ENCODE peak calls at places on chromosomes 5 and 9, in eight cellular contexts. W, Z, E, Q, A, B, C and M are unnamed samples. For H3K27me3, the result is how much of the 10 kb centered on the place peaks cover.

GRCh38 chr5:74167206-74167929 is 473.2 kb downstream of the ENC1 start:
- ATAC-seq in B (no peak), W (no peak), E (no peak), Q (no peak), C (no peak), A (no peak), Z (peak), M (peak)

GRCh38 chr5:9056046-9056445 is 489.8 kb downstream of the SEMA5A start:
- ATAC-seq in Q (no peak), E (no peak), W (no peak), C (no peak), A (peak), Z (no peak), B (no peak), M (no peak)

GRCh38 chr5:41510176-41510831 is at the start of gene PLCXD3:
- ATAC-seq in C (peak), A (no peak), W (no peak), B (peak), E (peak), Q (peak), Z (peak), M (peak)

GRCh38 chr9:28741459-28741858 is 1168.2 kb upstream of the C9orf72 start:
- ATAC-seq in Q (peak), Z (no peak), B (no peak), C (peak), W (no peak), A (no peak), E (no peak), M (peak)

GRCh38 chr9:118318770-118319443 is 614.7 kb downstream of the TLR4 start:
- ATAC-seq in B (peak), E (no peak), Q (peak), C (no peak), A (no peak), Z (no peak), W (no peak), M (no peak)

GRCh38 chr9:32345243-32345642 is 39.2 kb upstream of the ACO1 start:
- ATAC-seq in E (no peak), Q (no peak), C (no peak), B (no peak), A (no peak), W (no peak), Z (no peak), M (no peak)

GRCh38 chr5:33148076-33148501 is 292.7 kb upstream of the TARS1 start:
- ATAC-seq in W (peak), C (no peak), A (no peak), B (peak), Q (peak), Z (peak), E (peak), M (peak)

GRCh38 chr9:7315746-7316457 is 483.7 kb downstream of the DMAC1 start:
- ATAC-seq in W (peak), Q (peak), C (peak), E (no peak), Z (peak), A (no peak), B (no peak), M (no peak)

GRCh38 chr9:127813739-127814226 is 11.1 kb downstream of the FPGS start:
- ATAC-seq in E (peak), C (no peak), A (no peak), W (peak), Q (peak), B (no peak), Z (no peak), M (no peak)

GRCh38 chr9:134738869-134739659 is 97.5 kb downstream of the COL5A1 start:
- ATAC-seq in E (peak), A (no peak), Z (peak), W (no peak), C (peak), B (peak), Q (peak), M (peak)

GRCh38 chr5:62299600-62299999 is 6.4 kb upstream of the KIF2A start:
- ATAC-seq in Z (no peak), Q (no peak), A (no peak), E (no peak), C (no peak), B (no peak), W (no peak), M (no peak)

GRCh38 chr5:88786217-88786560 is 96.8 kb downstream of the MEF2C start:
- ATAC-seq in Z (peak), C (peak), W (peak), Q (no peak), B (no peak), A (no peak), E (no peak), M (peak)

GRCh38 chr9:113566712-113567071 is 103.2 kb downstream of the RGS3 start:
- ATAC-seq in Z (no peak), A (no peak), Q (peak), B (no peak), C (no peak), E (no peak), W (no peak), M (no peak)

GRCh38 chr5:8726383-8727036 is 819.4 kb downstream of the SEMA5A start:
- ATAC-seq in B (no peak), Z (no peak), C (no peak), Q (no peak), A (no peak), E (no peak), W (no peak), M (no peak)

GRCh38 chr9:109050444-109050843 is 37.1 kb upstream of the CTNNAL1 start:
- ATAC-seq in E (no peak), Q (no peak), C (no peak), B (no peak), W (no peak), A (no peak), Z (no peak), M (no peak)

GRCh38 chr9:102867488-102867887 is 127.6 kb upstream of the CYLC2 start:
- ATAC-seq in C (peak), E (no peak), Q (peak), W (no peak), A (no peak), B (no peak), Z (no peak), M (no peak)

GRCh38 chr5:130795037-130795436 is 370.0 kb downstream of the HINT1 start:
- ATAC-seq in W (no peak), B (no peak), E (no peak), Z (no peak), Q (no peak), C (no peak), A (peak), M (no peak)

GRCh38 chr5:34452170-34452828 is 203.8 kb upstream of the RAI14 start:
- ATAC-seq in C (peak), E (no peak), Z (no peak), B (peak), A (no peak), Q (no peak), W (no peak), M (no peak)

GRCh38 chr5:45288746-45289145 is 407.4 kb downstream of the HCN1 start:
- ATAC-seq in A (no peak), W (no peak), Z (no peak), B (no peak), E (no peak), Q (no peak), C (no peak), M (no peak)

GRCh38 chr9:74771262-74771585 is 116.5 kb downstream of the TRPM6 start:
- ATAC-seq in C (no peak), A (no peak), B (no peak), Q (no peak), W (no peak), Z (no peak), E (no peak), M (no peak)

GRCh38 chr5:114903767-114904166 is 265.9 kb downstream of the TRIM36 start:
- ATAC-seq in E (no peak), Z (no peak), W (no peak), B (no peak), C (no peak), A (no peak), Q (no peak), M (no peak)

GRCh38 chr9:133429216-133429613 is 7.0 kb downstream of the ADAMTS13 start:
- ATAC-seq in Q (no peak), C (peak), Z (no peak), W (no peak), E (no peak), A (no peak), B (no peak), M (no peak)

GRCh38 chr9:133429641-133430161 is 7.5 kb downstream of the ADAMTS13 start:
- ATAC-seq in Z (peak), B (peak), W (no peak), Q (peak), E (peak), A (peak), C (peak), M (peak)

GRCh38 chr9:133428579-133429215 is 6.5 kb downstream of the ADAMTS13 start:
- ATAC-seq in Q (peak), A (peak), E (peak), C (peak), B (peak), W (no peak), Z (peak), M (peak)

GRCh38 chr9:133427658-133428348 is 5.6 kb downstream of the ADAMTS13 start:
- ATAC-seq in Q (no peak), Z (no peak), A (no peak), W (no peak), B (peak), C (no peak), E (peak), M (no peak)

DNA sequence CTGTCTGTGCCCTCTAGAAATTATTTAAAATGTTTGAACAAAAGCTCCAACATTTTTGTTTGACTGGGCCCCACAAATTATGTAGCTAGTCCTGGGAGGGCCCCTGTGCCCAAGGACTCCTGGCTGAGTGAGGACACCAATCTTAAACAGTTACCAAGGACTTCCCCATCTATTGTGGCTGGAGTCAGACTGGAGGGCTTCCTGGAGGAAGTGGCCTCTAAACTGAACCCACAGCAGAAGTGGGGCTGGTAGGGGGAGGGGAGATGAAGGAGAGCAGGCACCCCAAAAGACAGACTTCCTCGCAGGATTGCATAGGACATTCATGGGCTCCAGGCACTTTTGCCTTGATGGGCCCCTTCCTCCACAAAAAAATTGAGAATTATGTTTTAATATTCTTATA is 8.1 kb downstream of the ADAMTS13 start:
- ATAC-seq in A (no peak), W (no peak), E (no peak), Q (no peak), B (no peak), C (no peak), Z (no peak), M (no peak)
- H3K4me3 ChIP-seq in A (no peak), W (no peak), E (no peak), Q (no peak), B (no peak), C (no peak), Z (no peak), M (no peak)

GRCh38 chr9:135976531-135976930 is 15.4 kb upstream of the UBAC1 start:
- ATAC-seq in B (no peak), E (no peak), W (no peak), Z (peak), C (no peak), Q (no peak), A (no peak), M (no peak)

GRCh38 chr9:135973276-135974219 is 12.4 kb upstream of the UBAC1 start:
- ATAC-seq in B (peak), C (no peak), W (no peak), Z (no peak), A (no peak), Q (peak), E (no peak), M (peak)

GRCh38 chr9:135974220-135974573 is 13.0 kb upstream of the UBAC1 start:
- ATAC-seq in E (no peak), W (no peak), Z (no peak), A (no peak), B (no peak), Q (no peak), C (no peak), M (no peak)

GRCh38 chr9:135976944-135977343 is 15.8 kb upstream of the UBAC1 start:
- ATAC-seq in C (no peak), E (no peak), Q (no peak), A (no peak), Z (no peak), W (no peak), B (no peak), M (no peak)

DNA sequence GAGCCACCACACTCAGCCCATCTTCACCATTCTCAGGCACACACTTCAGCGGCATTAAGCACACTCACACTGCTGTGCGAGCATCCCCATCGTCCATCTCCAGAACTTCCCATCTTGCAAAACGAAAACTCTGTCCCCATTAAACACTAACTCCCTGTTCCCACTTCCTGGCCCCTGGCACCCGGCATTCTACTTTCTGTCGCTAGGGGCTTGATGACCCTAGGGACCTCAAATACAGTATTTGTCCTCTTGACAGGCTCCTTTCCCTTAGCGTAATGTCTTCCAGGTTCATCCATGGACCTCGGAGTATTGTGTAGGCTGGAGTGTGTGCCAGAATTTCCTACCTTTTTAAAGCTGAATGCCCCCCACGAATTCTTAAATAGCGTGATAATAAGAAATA is 14.7 kb upstream of the UBAC1 start:
- ATAC-seq in B (no peak), Q (no peak), A (no peak), E (peak), W (no peak), Z (no peak), C (no peak), M (no peak)
- H3K27me3 ChIP-seq in B (under half), Q (under half), A (under half), E (under half), W (under half), Z (under half), C (under half), M (half or more)

DNA sequence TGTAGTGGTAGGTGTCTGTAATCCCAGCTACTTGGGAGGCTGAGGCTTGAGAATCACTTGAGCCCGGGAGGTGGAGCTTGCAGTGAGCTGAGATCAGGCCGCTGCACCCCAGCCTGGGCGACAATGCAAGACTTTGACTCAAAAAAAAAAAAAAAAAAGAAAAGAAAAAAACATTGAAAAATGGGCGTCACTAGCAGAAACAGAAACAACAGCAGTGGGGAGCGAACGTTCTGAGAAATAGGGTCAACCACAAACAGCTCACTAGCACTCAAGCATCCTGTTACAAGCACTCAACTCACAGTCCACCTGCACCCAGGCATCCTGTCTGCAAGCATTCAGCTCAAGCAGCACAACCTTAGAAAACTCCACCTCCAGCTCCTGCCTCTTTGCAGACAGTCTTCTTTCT is 17.2 kb downstream of the TRIM14 start:
- ATAC-seq in C (no peak), B (peak), W (no peak), Q (peak), A (peak), Z (no peak), E (no peak), M (no peak)
- TF ChIP-seq POLR2A in C (peak), B (no peak), W (no peak), Q (no peak), A (peak), Z (no peak), E (no peak), M (no peak)

GRCh38 chr9:84481819-84482218 is 141.3 kb upstream of the SLC28A3 start:
- ATAC-seq in Q (no peak), Z (no peak), W (no peak), A (no peak), C (no peak), B (peak), E (no peak), M (no peak)
- H3K4me3 ChIP-seq in Q (no peak), Z (no peak), W (no peak), A (no peak), C (no peak), B (no peak), E (no peak), M (no peak)

GRCh38 chr9:114925039-114925438 is 5.4 kb downstream of the TNFSF8 start:
- ATAC-seq in E (no peak), Z (no peak), B (no peak), W (no peak), A (peak), C (no peak), Q (no peak), M (no peak)

GRCh38 chr9:114925672-114926071 is 4.7 kb downstream of the TNFSF8 start:
- ATAC-seq in Q (no peak), W (no peak), Z (no peak), B (no peak), A (no peak), E (no peak), C (no peak), M (no peak)

GRCh38 chr9:114924327-114924726 is 6.1 kb downstream of the TNFSF8 start:
- ATAC-seq in C (no peak), Z (no peak), E (no peak), Q (no peak), B (peak), W (no peak), A (peak), M (no peak)

GRCh38 chr9:114928092-114928491 is 2.3 kb downstream of the TNFSF8 start:
- ATAC-seq in E (no peak), B (no peak), A (no peak), C (no peak), W (no peak), Z (no peak), Q (no peak), M (no peak)

GRCh38 chr9:114923918-114924317 is 6.5 kb downstream of the TNFSF8 start:
- ATAC-seq in B (peak), W (no peak), C (no peak), E (no peak), A (no peak), Z (no peak), Q (no peak), M (no peak)
- H3K27me3 ChIP-seq in B (under half), W (under half), C (under half), E (under half), A (under half), Z (under half), Q (under half), M (under half)